ENCODE peak calls at places on chromosome 2, in ten cellular contexts. H, U, F, M, N, I, K, G, O and J are unnamed samples.

GRCh38 chr2:42028571-42029148 is 19.2 kb upstream of the PKDCC start:
- DNase-seq in U (peak), O (no peak), G (peak), H (peak), I (no peak), N (peak), K (no peak), F (no peak), M (no peak), J (no peak)

GRCh38 chr2:100391735-100392515 is 25.5 kb downstream of the CHST10 start:
- DNase-seq in H (no peak), K (no peak), I (no peak), F (no peak), O (no peak), M (no peak), N (no peak), U (peak), G (peak), J (no peak)

GRCh38 chr2:239106314-239106908 is 258.5 kb downstream of the TWIST2 start:
- DNase-seq in G (peak), K (no peak), U (peak), H (peak), O (no peak), I (peak), N (no peak), M (peak), F (peak), J (no peak)

GRCh38 chr2:236847538-236848263 is 238.0 kb upstream of the COPS8 start:
- DNase-seq in U (no peak), O (no peak), K (no peak), H (no peak), I (no peak), G (no peak), N (no peak), M (no peak), F (no peak), J (no peak)

GRCh38 chr2:78431241-78431640 is 594.3 kb upstream of the REG3G start:
- DNase-seq in G (no peak), O (no peak), F (no peak), K (no peak), H (no peak), I (peak), U (no peak), M (peak), N (no peak), J (no peak)

GRCh38 chr2:55763721-55764120 is 70.1 kb upstream of the PNPT1 start:
- DNase-seq in G (no peak), F (no peak), I (no peak), N (no peak), U (no peak), M (peak), H (no peak), O (no peak), K (no peak), J (no peak)

GRCh38 chr2:70942900-70943871 is 7.5 kb downstream of the ATP6V1B1 start:
- DNase-seq in H (no peak), I (no peak), N (peak), M (no peak), G (no peak), U (no peak), O (no peak), K (no peak), F (no peak), J (no peak)

GRCh38 chr2:101850991-101851390 is 140.8 kb upstream of the IL1R2 start:
- DNase-seq in I (no peak), U (no peak), G (no peak), O (no peak), N (no peak), M (no peak), K (no peak), F (no peak), H (no peak), J (no peak)

GRCh38 chr2:233362742-233363141 is 8.4 kb downstream of the DGKD start:
- DNase-seq in N (no peak), G (no peak), F (no peak), H (no peak), M (no peak), U (no peak), O (no peak), K (no peak), I (no peak), J (no peak)
- TF ChIP-seq CTCF in N (no peak), G (no peak), F (no peak), H (no peak), M (no peak), U (no peak), O (no peak), K (no peak), I (no peak), J (no peak)

GRCh38 chr2:128646691-128647090 is 328.0 kb upstream of the HS6ST1 start:
- DNase-seq in H (no peak), K (no peak), I (no peak), N (no peak), F (no peak), M (no peak), O (no peak), U (no peak), G (no peak), J (no peak)

GRCh38 chr2:128645631-128646030 is 327.0 kb upstream of the HS6ST1 start:
- DNase-seq in M (no peak), N (peak), K (no peak), U (no peak), G (no peak), O (no peak), I (no peak), F (no peak), H (no peak), J (peak)

GRCh38 chr2:128644156-128644555 is 325.5 kb upstream of the HS6ST1 start:
- DNase-seq in M (no peak), U (no peak), N (no peak), H (no peak), K (no peak), G (no peak), O (no peak), I (no peak), F (no peak), J (peak)

GRCh38 chr2:128644745-128645256 is 326.1 kb upstream of the HS6ST1 start:
- DNase-seq in G (no peak), U (no peak), M (peak), K (no peak), H (no peak), I (no peak), O (no peak), F (no peak), N (peak), J (no peak)

GRCh38 chr2:128646091-128646490 is 327.4 kb upstream of the HS6ST1 start:
- DNase-seq in H (no peak), G (no peak), F (no peak), K (no peak), I (no peak), M (no peak), O (no peak), U (no peak), N (peak), J (no peak)
- TF ChIP-seq CTCF in H (no peak), G (no peak), F (no peak), K (no peak), I (no peak), M (no peak), O (no peak), U (no peak), N (no peak), J (no peak)

DNA sequence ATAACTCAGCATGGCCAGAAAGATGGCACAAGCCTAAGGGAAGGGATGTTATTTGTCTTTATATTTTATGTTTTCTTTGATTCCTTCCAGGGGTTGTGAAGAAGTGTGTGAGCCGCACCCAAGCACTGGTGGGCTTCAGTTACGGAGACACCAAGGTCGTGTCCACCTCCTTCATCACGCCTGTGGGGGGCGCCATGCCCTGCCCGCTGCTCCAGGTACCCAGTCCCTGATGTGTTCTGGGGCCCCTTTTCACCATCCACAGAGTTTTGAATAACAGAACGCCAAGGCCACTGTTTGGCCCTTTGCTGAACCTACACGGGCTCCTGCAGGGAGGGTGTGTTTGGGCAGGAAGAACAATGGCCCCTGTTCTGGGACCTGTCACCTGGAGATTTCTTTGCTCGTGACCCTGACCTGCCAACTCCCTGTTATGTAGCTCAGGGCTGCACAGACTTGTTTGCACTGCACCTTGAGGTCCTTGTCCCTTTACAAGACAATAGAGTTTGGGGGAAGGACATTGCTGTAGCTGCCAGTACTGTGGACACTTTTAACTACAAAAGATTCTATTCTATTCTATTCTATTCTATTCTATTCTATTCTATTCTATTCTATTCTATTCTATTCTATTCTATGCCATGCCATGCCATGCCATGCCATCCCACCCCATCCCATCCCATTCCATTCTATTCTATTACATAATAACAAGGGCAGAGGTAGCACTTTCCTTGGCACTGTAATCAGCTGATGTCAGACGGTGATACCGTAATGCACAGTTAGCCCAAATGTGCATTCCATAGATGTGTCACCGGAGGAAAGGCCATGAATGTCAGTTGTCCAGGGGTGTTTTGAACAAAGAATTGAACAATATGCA is 48.2 kb upstream of the CNGA3 start:
- DNase-seq in U (no peak), G (no peak), O (no peak), I (no peak), K (no peak), N (no peak), H (no peak), M (no peak), F (no peak), J (no peak)
- TF ChIP-seq CTCF in U (no peak), G (no peak), O (no peak), I (no peak), K (no peak), N (no peak), H (peak), M (no peak), F (no peak), J (no peak)

GRCh38 chr2:169260846-169261245 is 101.5 kb downstream of the LRP2 start:
- DNase-seq in K (no peak), F (no peak), U (no peak), H (no peak), M (no peak), I (no peak), N (no peak), O (no peak), G (no peak), J (no peak)

GRCh38 chr2:169258045-169258601 is 104.2 kb downstream of the LRP2 start:
- DNase-seq in M (peak), H (no peak), O (no peak), G (no peak), F (no peak), N (no peak), U (no peak), I (no peak), K (no peak), J (no peak)

GRCh38 chr2:169265581-169265980 is 96.8 kb downstream of the LRP2 start:
- DNase-seq in F (no peak), O (no peak), M (no peak), I (no peak), G (no peak), U (no peak), H (peak), K (no peak), N (no peak), J (no peak)

GRCh38 chr2:169259402-169259801 is 102.9 kb downstream of the LRP2 start:
- DNase-seq in G (no peak), U (no peak), N (no peak), K (no peak), O (no peak), F (no peak), H (no peak), I (no peak), M (no peak), J (no peak)

DNA sequence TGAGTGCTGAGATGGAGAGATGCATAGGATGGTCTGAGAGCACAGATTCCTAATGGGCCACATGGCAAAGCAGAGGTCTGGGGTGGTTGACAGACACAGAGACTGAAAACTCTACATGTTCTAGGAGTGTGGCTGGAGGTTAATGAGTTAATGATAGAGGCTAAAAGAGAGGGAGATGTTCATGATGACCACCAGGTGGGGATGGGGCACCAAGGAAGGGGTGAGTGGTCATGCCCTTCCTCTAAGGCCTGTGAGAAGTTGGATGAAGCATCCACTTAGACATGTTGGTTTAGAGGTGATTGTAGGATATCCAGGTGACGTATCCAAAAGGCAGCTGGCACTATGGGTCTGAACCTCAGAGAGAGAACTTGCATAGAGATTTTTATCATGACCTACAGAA is 102.1 kb downstream of the LRP2 start:
- DNase-seq in G (no peak), N (no peak), F (no peak), M (no peak), K (no peak), O (no peak), U (no peak), H (peak), I (no peak), J (no peak)
- TF ChIP-seq CTCF in G (no peak), N (no peak), F (no peak), M (no peak), K (no peak), O (no peak), U (no peak), H (no peak), I (no peak), J (no peak)

GRCh38 chr2:157927155-157927554 is 51.0 kb upstream of the ACVR1 start:
- DNase-seq in H (no peak), N (no peak), F (no peak), M (no peak), G (no peak), K (no peak), O (no peak), I (no peak), U (no peak), J (no peak)

GRCh38 chr2:157929871-157930667 is 53.9 kb upstream of the ACVR1 start:
- DNase-seq in M (no peak), U (no peak), K (no peak), O (no peak), N (no peak), I (no peak), F (no peak), H (peak), G (no peak), J (no peak)

GRCh38 chr2:157930728-157931127 is 54.6 kb upstream of the ACVR1 start:
- DNase-seq in F (no peak), N (no peak), I (no peak), O (no peak), K (no peak), U (no peak), H (no peak), M (no peak), G (no peak), J (no peak)

GRCh38 chr2:157931542-157931941 is 55.4 kb upstream of the ACVR1 start:
- DNase-seq in F (no peak), N (no peak), I (no peak), G (no peak), M (no peak), O (no peak), H (no peak), U (no peak), K (no peak), J (no peak)

GRCh38 chr2:157928372-157928771 is 52.2 kb upstream of the ACVR1 start:
- DNase-seq in O (no peak), U (no peak), M (no peak), K (no peak), F (no peak), G (no peak), H (no peak), I (no peak), N (no peak), J (no peak)
- TF ChIP-seq CTCF in O (no peak), U (no peak), M (no peak), K (no peak), F (no peak), G (no peak), H (no peak), I (no peak), N (no peak), J (no peak)